ENCODE peak calls at places on chromosomes 12 and 14, in four cellular contexts. H, K, J and C are unnamed samples. For H3K27me3, the result is how much of the 10 kb centered on the place peaks cover.

GRCh38 chr14:51236314-51236713 is 3.7 kb upstream of the TMX1 start:
- DNase-seq in H (no peak), K (no peak), J (no peak), C (no peak)

GRCh38 chr12:96197503-96198272 is 3.5 kb downstream of the ELK3 start:
- DNase-seq in H (no peak), K (no peak), J (no peak), C (no peak)

GRCh38 chr14:74645244-74645643 is 33.2 kb upstream of the LTBP2 start:
- DNase-seq in H (no peak), K (no peak), J (no peak), C (no peak)

GRCh38 chr12:75611041-75611440 is 99.6 kb upstream of the KRR1 start:
- DNase-seq in H (no peak), K (no peak), J (no peak), C (no peak)

GRCh38 chr14:74510955-74511354 is 17.4 kb downstream of the ISCA2 start:
- DNase-seq in H (no peak), K (no peak), J (peak), C (no peak)

GRCh38 chr12:52713960-52714886 is 10.9 kb upstream of the KRT77 start:
- DNase-seq in H (no peak), K (no peak), J (no peak), C (no peak)

GRCh38 chr12:92735131-92735721 is 32.4 kb downstream of the PLEKHG7 start:
- DNase-seq in H (no peak), K (no peak), J (no peak), C (no peak)

GRCh38 chr14:76514599-76514998 is 138.7 kb downstream of the ESRRB start:
- DNase-seq in H (no peak), K (no peak), J (no peak), C (no peak)

GRCh38 chr14:106417224-106418049 is 891.1 kb downstream of the TMEM121 start:
- DNase-seq in H (no peak), K (peak), J (peak), C (no peak)

GRCh38 chr12:124508323-124509096 is 58.9 kb downstream of the NCOR2 start:
- DNase-seq in H (no peak), K (no peak), J (peak), C (no peak)

GRCh38 chr14:102622262-102622885 is 29.9 kb downstream of the RCOR1 start:
- DNase-seq in H (no peak), K (no peak), J (no peak), C (no peak)

GRCh38 chr12:112870267-112870980 is 36.3 kb upstream of the OAS1 start:
- DNase-seq in H (no peak), K (no peak), J (no peak), C (no peak)

GRCh38 chr12:62805517-62805916 is 129.4 kb downstream of the PPM1H start:
- DNase-seq in H (no peak), K (no peak), J (no peak), C (no peak)

GRCh38 chr14:41899416-41899815 is 292.7 kb downstream of the LRFN5 start:
- DNase-seq in H (no peak), K (no peak), J (no peak), C (no peak)

GRCh38 chr14:100538566-100539318 is 48.5 kb downstream of the BEGAIN start:
- DNase-seq in H (no peak), K (no peak), J (peak), C (peak)

GRCh38 chr14:98761993-98762392 is 510.0 kb downstream of the BCL11B start:
- DNase-seq in H (no peak), K (no peak), J (no peak), C (no peak)

GRCh38 chr12:15834575-15834974 is 45.4 kb upstream of the EPS8 start:
- DNase-seq in H (no peak), K (no peak), J (no peak), C (no peak)

GRCh38 chr12:122980192-122981035 is at the start of gene ARL6IP4:
- DNase-seq in H (no peak), K (peak), J (peak), C (no peak)

GRCh38 chr12:68163546-68164210 is 4.1 kb upstream of the IFNG start:
- DNase-seq in H (no peak), K (no peak), J (no peak), C (no peak)

GRCh38 chr12:3230758-3231375 is 153.7 kb downstream of the TSPAN9 start:
- DNase-seq in H (no peak), K (no peak), J (no peak), C (no peak)

GRCh38 chr12:3229577-3229976 is 152.4 kb downstream of the TSPAN9 start:
- DNase-seq in H (no peak), K (no peak), J (no peak), C (no peak)

GRCh38 chr12:3227076-3227975 is 150.1 kb downstream of the TSPAN9 start:
- DNase-seq in H (no peak), K (no peak), J (no peak), C (no peak)

GRCh38 chr12:3226285-3226684 is 149.1 kb downstream of the TSPAN9 start:
- DNase-seq in H (no peak), K (no peak), J (no peak), C (no peak)

GRCh38 chr12:3228587-3228986 is 151.4 kb downstream of the TSPAN9 start:
- DNase-seq in H (no peak), K (no peak), J (no peak), C (no peak)
- H3K27me3 ChIP-seq in H (under half), K (under half), J (under half), C (under half)

DNA sequence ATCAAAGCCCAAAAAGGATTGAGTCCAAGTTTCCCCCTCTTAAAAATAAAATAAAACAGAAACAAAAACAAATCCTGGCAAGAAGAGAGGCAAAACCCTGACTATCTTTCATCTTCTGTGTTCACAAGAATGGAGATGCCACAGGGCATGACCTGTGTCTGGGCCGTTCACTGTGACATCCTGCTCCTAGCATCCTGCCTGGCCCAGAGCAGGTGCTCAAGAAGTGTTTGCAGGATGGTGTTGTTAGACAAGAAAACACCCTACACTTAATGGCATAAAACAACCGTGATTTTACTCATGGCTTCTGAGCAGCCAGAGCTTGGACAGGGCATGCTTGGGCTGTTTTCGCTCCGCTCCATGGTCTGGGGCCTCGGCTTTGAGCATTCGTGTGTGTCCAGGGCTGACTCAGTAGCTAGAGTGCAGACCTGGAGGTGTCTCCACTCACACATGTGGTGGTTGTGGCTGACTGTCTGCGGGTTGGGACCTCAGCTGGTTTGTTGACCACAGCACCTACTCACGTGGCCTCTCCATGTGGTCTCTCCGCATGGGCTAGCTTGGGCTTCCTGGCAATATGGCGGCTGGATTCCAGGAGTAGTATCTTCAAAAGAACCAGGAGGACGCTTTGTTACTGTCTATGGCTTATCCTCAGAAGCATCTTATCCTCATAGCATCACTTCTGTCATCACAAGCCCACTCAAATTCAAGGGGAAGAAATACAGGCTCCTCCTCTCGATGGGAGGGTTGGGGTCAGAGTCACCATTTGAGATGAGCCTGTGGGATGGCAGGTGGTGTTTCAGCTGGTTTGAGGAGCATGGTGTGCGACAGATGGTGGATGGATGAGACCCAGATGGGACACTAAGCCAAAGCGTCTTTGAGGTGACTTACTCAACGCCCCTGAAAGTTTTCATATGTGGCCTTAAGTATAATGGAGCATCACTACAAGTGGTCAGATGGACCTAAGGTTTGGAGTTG is 33.2 kb upstream of the FZD10 start:
- DNase-seq in H (no peak), K (no peak), J (peak), C (no peak)
- H3K27ac ChIP-seq in H (peak), K (no peak), J (no peak), C (no peak)

DNA sequence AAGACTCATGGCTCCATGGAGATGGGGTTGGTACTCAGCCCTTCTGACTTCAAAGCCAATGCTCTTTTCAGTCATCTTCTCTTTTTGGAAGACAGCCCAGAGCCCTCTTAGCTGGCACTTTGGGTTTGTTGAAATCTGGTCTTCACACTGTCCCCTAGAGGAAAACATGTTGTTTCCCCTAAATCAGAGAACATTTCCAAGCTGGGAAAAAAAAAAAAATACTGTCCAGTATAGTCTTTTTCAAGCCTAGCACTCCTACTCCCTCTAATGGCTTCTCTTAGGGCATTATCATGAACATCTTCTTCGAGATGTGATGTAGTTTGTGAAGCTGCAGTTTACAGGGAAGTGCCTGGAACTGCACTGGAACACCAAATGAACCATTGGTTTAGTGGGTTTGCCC is 3.0 kb upstream of the ZC3H14 start:
- DNase-seq in H (no peak), K (no peak), J (no peak), C (no peak)
- TF ChIP-seq CTCF in H (no peak), K (peak), J (peak), C (peak)

DNA sequence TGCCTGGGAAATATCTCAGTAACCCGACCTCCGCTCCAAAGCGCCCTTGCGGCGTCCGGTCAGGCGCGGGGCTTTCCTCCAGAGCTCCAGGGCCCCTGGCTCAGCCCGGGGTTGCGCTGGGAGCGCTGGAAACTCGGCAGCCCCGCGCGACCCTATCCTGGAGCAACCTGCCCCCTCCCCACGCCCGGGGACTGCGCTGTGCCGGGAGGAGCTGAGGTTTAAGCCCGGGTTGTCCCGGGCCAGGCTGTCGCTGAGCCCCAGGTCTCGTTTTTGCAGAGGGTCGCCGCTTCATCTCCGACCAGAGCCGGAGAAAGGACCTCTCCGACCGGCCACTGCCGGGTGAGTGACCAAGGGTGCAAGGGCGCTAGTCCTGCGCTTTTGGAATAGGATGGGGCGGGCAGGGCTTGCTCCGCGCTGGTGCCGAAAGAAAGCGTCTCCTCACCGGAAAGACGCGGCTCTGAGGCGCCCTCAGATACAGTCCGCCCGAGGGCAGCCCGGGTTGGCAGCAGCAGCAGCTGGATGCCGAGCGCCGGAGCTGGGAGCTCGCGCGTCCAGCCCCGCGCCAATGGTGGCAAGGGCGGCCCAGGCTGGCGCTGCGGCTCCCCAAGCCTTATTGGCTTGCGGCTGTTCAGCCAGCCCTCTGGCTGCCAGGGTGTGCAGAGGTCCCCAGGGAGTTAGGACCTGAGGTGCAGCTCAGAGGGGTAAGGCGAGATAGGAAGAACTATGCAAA is 1.5 kb downstream of the SPX start:
- DNase-seq in H (no peak), K (peak), J (peak), C (peak)
- H3K27me3 ChIP-seq in H (under half), K (under half), J (under half), C (under half)